ENCODE peak calls at places on chromosomes 7 and 10, in ten cellular contexts. L is neural crest cell, K is tibial artery, M is GM10248, Y is cardiac fibroblast, X is astrocyte, N is testis, G is GM13977, R is MCF 10A, V is nephron progenitor cell. C is an unnamed sample.

GRCh38 chr10:43427166-43427825 is 9.6 kb upstream of the ZNF487 start:
- DNase-seq in L (no peak), K (no peak), M (no peak), Y (no peak), X (no peak), N (no peak), G (no peak), R (no peak), V (no peak), C (no peak)

GRCh38 chr7:72435366-72435765 is 23.2 kb upstream of the CALN1 start:
- DNase-seq in L (peak; percentile 4), K (no peak), M (no peak), Y (no peak), X (no peak), N (peak; percentile 28), G (no peak), R (no peak), V (peak; percentile 68), C (no peak)

GRCh38 chr10:72276421-72277339 is 3.0 kb downstream of the DDIT4 start:
- DNase-seq in L (no peak), K (no peak), M (no peak), Y (peak; percentile 91), X (no peak), N (no peak), G (no peak), R (peak; percentile 97), V (no peak), C (no peak)

GRCh38 chr10:4083509-4084003 is 298.5 kb upstream of the KLF6 start:
- DNase-seq in L (no peak), K (no peak), M (no peak), Y (no peak), X (peak; percentile 39), N (peak; percentile 35), G (no peak), R (no peak), V (no peak), C (no peak)

GRCh38 chr7:149721084-149721601 is 52.2 kb downstream of the ZNF467 start:
- DNase-seq in L (no peak), K (no peak), M (no peak), Y (no peak), X (no peak), N (no peak), G (no peak), R (no peak), V (no peak), C (peak; percentile 8)

GRCh38 chr10:119308556-119309422 is 101.4 kb downstream of the GRK5 start:
- DNase-seq in L (no peak), K (no peak), M (no peak), Y (no peak), X (no peak), N (no peak), G (no peak), R (no peak), V (no peak), C (no peak)

GRCh38 chr7:137635132-137635531 is 211.6 kb downstream of the DGKI start:
- DNase-seq in L (no peak), K (no peak), M (no peak), Y (no peak), X (no peak), N (no peak), G (no peak), R (no peak), V (no peak), C (no peak)

GRCh38 chr10:97542169-97543024 is 30.2 kb upstream of the ANKRD2 start:
- DNase-seq in L (no peak), K (peak; percentile 85), M (no peak), Y (peak; percentile 96), X (peak; percentile 97), N (peak; percentile 79), G (no peak), R (peak; percentile 93), V (no peak), C (no peak)

GRCh38 chr10:21724695-21725371 is 190.8 kb downstream of the MLLT10 start:
- DNase-seq in L (no peak), K (peak; percentile 93), M (peak; percentile 37), Y (peak; percentile 100), X (peak; percentile 99), N (peak; percentile 98), G (peak; percentile 43), R (peak; percentile 100), V (no peak), C (peak; percentile 58)

GRCh38 chr7:98185101-98185500 is 26.1 kb upstream of the BHLHA15 start:
- DNase-seq in L (no peak), K (no peak), M (no peak), Y (no peak), X (no peak), N (no peak), G (no peak), R (no peak), V (no peak), C (no peak)

GRCh38 chr7:39952791-39953190 is 2.7 kb downstream of the CDK13 start:
- DNase-seq in L (no peak), K (no peak), M (no peak), Y (peak; percentile 40), X (no peak), N (no peak), G (no peak), R (peak; percentile 14), V (no peak), C (no peak)

GRCh38 chr7:15783971-15784693 is 97.6 kb upstream of the MEOX2 start:
- DNase-seq in L (peak; percentile 16), K (no peak), M (no peak), Y (no peak), X (no peak), N (peak; percentile 36), G (no peak), R (no peak), V (peak; percentile 8), C (no peak)

GRCh38 chr7:157318015-157318706 is 18.6 kb upstream of the DNAJB6 start:
- DNase-seq in L (no peak), K (peak; percentile 42), M (peak; percentile 71), Y (peak; percentile 68), X (peak; percentile 45), N (peak; percentile 33), G (peak; percentile 67), R (peak; percentile 54), V (no peak), C (peak; percentile 74)

GRCh38 chr7:156747718-156748117 is 107.1 kb downstream of the RNF32 start:
- DNase-seq in L (no peak), K (no peak), M (no peak), Y (no peak), X (no peak), N (no peak), G (no peak), R (no peak), V (no peak), C (no peak)

DNA sequence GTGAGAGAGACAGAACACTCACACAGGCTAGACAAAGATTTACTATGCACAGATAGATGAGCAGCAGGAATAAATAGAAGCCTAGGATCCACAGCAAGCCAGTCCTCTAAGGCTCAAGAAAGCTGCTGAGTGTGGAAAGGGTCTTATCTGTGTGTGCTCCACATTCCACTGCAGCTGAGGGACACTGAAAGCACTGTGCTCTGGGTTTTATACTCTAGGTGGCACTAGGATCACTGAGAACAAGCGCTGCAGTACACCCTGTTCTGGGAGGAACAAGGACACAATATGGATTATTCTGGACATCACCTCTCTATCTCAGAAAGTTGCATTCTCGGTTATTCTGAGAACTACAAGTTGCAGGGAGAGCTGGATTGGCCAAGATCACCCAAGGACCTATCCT is 4.9 kb upstream of the KLHL7 start:
- DNase-seq in L (no peak), K (no peak), M (no peak), Y (no peak), X (no peak), N (peak; percentile 51), G (no peak), R (no peak), V (no peak), C (no peak)
- TF ChIP-seq CTCF in L (no peak), K (no peak), M (no peak), Y (peak; percentile 14), X (no peak), N (peak; percentile 13), G (no peak), R (no peak), V (no peak), C (no peak)

GRCh38 chr7:119943932-119944600 is 328.9 kb upstream of the KCND2 start:
- DNase-seq in L (no peak), K (no peak), M (no peak), Y (no peak), X (no peak), N (no peak), G (no peak), R (no peak), V (no peak), C (no peak)
- TF ChIP-seq CTCF in L (peak; percentile 27), K (no peak), M (no peak), Y (no peak), X (no peak), N (no peak), G (no peak), R (peak; percentile 6), V (no peak), C (no peak)

DNA sequence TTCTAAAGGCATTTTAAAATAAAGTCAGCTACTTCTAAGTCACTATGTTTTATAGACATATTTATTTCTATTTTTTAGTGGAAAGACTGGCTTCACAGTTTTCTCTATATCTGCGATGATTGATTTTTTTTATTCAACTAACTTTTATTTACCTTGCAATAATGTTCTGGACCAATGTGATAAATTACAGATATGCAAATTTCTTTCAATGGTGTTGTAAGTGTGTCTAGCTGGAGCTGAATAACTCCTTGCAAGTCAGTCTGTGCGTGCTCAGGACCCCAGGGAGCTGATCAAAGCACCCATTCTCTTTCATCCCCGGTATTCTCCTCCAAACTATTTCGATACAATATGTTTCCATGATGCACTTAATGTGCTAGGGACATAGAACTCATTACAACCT is 9.7 kb downstream of the PTF1A start:
- DNase-seq in L (no peak), K (no peak), M (no peak), Y (no peak), X (no peak), N (no peak), G (no peak), R (no peak), V (no peak), C (no peak)
- TF ChIP-seq CTCF in L (no peak), K (no peak), M (no peak), Y (no peak), X (no peak), N (no peak), G (no peak), R (no peak), V (no peak), C (no peak)

GRCh38 chr7:27166475-27167169 is 1.3 kb upstream of the HOXA9 start:
- DNase-seq in L (no peak), K (no peak), M (no peak), Y (no peak), X (no peak), N (no peak), G (no peak), R (no peak), V (peak; percentile 47), C (no peak)

GRCh38 chr7:27164381-27165088 is 802 bp downstream of the HOXA9 start:
- DNase-seq in L (no peak), K (no peak), M (no peak), Y (no peak), X (no peak), N (no peak), G (no peak), R (peak; percentile 61), V (peak; percentile 62), C (no peak)

GRCh38 chr7:27165655-27166474 is 528 bp upstream of the HOXA9 start:
- DNase-seq in L (no peak), K (no peak), M (no peak), Y (no peak), X (no peak), N (no peak), G (no peak), R (no peak), V (peak; percentile 60), C (no peak)

GRCh38 chr7:27163776-27164380 is 1.5 kb downstream of the HOXA9 start:
- DNase-seq in L (no peak), K (no peak), M (no peak), Y (no peak), X (no peak), N (no peak), G (no peak), R (no peak), V (peak; percentile 4), C (no peak)

GRCh38 chr7:27165089-27165654 is at the start of gene HOXA9:
- DNase-seq in L (no peak), K (peak; percentile 98), M (no peak), Y (no peak), X (no peak), N (peak; percentile 67), G (no peak), R (peak; percentile 82), V (peak; percentile 73), C (no peak)
- TF ChIP-seq CTCF in L (peak; percentile 13), K (peak; percentile 12), M (no peak), Y (no peak), X (no peak), N (no peak), G (no peak), R (no peak), V (no peak), C (no peak)